ENCODE peak calls at places on chromosomes 12 and 14, in five cellular contexts. K is WERI-Rb-1; N is naive thymus-derived CD4-positive, alpha-beta T cell; M is upper lobe of right lung; R is mucosa of descending colon. S is an unnamed sample.
A peak's percentile ranks its signal among the peaks of the same experiment; 100 is the strongest.

GRCh38 chr12:93616584-93617101 is 44.2 kb downstream of the SOCS2 start:
- DNase-seq in N (no peak), K (no peak), R (no peak), M (no peak), S (no peak)

GRCh38 chr12:49776858-49777257 is 35.5 kb downstream of the TMBIM6 start:
- DNase-seq in N (no peak), M (no peak), R (no peak), K (peak; percentile 34), S (no peak)

GRCh38 chr14:99808515-99808914 is 15.3 kb downstream of the EML1 start:
- DNase-seq in M (no peak), K (no peak), N (no peak), R (no peak), S (no peak)

GRCh38 chr14:53035796-53036195 is 84.9 kb upstream of the FERMT2 start:
- DNase-seq in R (no peak), M (no peak), N (no peak), K (no peak), S (no peak)

GRCh38 chr12:64679487-64679983 is 69.2 kb downstream of the RASSF3 start:
- DNase-seq in N (no peak), R (peak; percentile 78), M (peak; percentile 71), K (no peak), S (no peak)

GRCh38 chr12:115160290-115161108 is 476.5 kb upstream of the TBX3 start:
- DNase-seq in R (no peak), M (no peak), N (no peak), K (no peak), S (no peak)

GRCh38 chr14:79514700-79515099 is 696.6 kb downstream of the DIO2 start:
- DNase-seq in K (no peak), N (no peak), R (no peak), M (no peak), S (no peak)

GRCh38 chr14:105466491-105467248 is 8.0 kb upstream of the CRIP2 start:
- DNase-seq in N (no peak), M (no peak), R (no peak), K (no peak), S (no peak)

GRCh38 chr12:11545438-11546330 is 103.8 kb upstream of the ETV6 start:
- DNase-seq in N (peak; percentile 50), M (no peak), K (no peak), R (no peak), S (no peak)

GRCh38 chr12:112852127-112852526 is 54.6 kb upstream of the OAS1 start:
- DNase-seq in M (no peak), N (no peak), K (no peak), R (no peak), S (peak; percentile 55)

GRCh38 chr12:120744922-120745493 is 19.4 kb downstream of the ACADS start:
- DNase-seq in K (no peak), R (no peak), N (no peak), M (no peak), S (no peak)

GRCh38 chr12:96452271-96452922 is 37.0 kb upstream of the CFAP54 start:
- DNase-seq in N (no peak), M (no peak), K (no peak), R (no peak), S (no peak)

GRCh38 chr12:62720661-62721330 is 214.2 kb downstream of the PPM1H start:
- DNase-seq in R (no peak), M (no peak), N (no peak), K (peak; percentile 78), S (no peak)

GRCh38 chr14:68819260-68819691 is 26.4 kb upstream of the ZFP36L1 start:
- DNase-seq in R (no peak), N (peak; percentile 53), M (no peak), K (peak; percentile 86), S (no peak)

GRCh38 chr14:61202124-61202523 is 79.0 kb downstream of the TMEM30B start:
- DNase-seq in N (no peak), M (no peak), R (no peak), K (no peak), S (no peak)

GRCh38 chr12:65925626-65926025 is 101.3 kb downstream of the HMGA2 start:
- DNase-seq in R (no peak), N (no peak), K (no peak), M (no peak), S (no peak)

GRCh38 chr12:58314610-58315009 is 373.2 kb downstream of the ATP23 start:
- DNase-seq in M (no peak), N (no peak), K (no peak), R (no peak), S (no peak)

GRCh38 chr12:21851151-21851550 is 76.6 kb upstream of the KCNJ8 start:
- DNase-seq in M (no peak), N (no peak), K (no peak), R (no peak), S (no peak)

GRCh38 chr12:82426081-82426480 is 67.8 kb downstream of the METTL25 start:
- DNase-seq in N (no peak), K (no peak), R (no peak), M (no peak), S (no peak)

GRCh38 chr14:56064513-56064912 is 53.7 kb upstream of the PELI2 start:
- DNase-seq in M (no peak), N (no peak), R (no peak), K (no peak), S (no peak)

GRCh38 chr12:124720687-124721500 is 142.8 kb downstream of the SCARB1 start:
- DNase-seq in R (no peak), N (no peak), K (peak; percentile 98), M (no peak), S (no peak)

GRCh38 chr12:83666690-83667089 is 980.0 kb downstream of the TMTC2 start:
- DNase-seq in K (no peak), N (no peak), M (no peak), R (no peak), S (no peak)

GRCh38 chr14:101554991-101555668 is 6.2 kb upstream of the DIO3 start:
- DNase-seq in R (peak; percentile 69), N (no peak), K (no peak), M (no peak), S (no peak)

GRCh38 chr14:101553931-101554330 is 7.4 kb upstream of the DIO3 start:
- DNase-seq in M (no peak), N (no peak), R (peak; percentile 21), K (no peak), S (no peak)

GRCh38 chr14:101551729-101552595 is 9.3 kb upstream of the DIO3 start:
- DNase-seq in K (no peak), N (no peak), R (peak; percentile 38), M (no peak), S (no peak)

GRCh38 chr14:101552786-101553231 is 8.5 kb upstream of the DIO3 start:
- DNase-seq in R (peak; percentile 36), K (no peak), N (no peak), M (no peak), S (no peak)

DNA sequence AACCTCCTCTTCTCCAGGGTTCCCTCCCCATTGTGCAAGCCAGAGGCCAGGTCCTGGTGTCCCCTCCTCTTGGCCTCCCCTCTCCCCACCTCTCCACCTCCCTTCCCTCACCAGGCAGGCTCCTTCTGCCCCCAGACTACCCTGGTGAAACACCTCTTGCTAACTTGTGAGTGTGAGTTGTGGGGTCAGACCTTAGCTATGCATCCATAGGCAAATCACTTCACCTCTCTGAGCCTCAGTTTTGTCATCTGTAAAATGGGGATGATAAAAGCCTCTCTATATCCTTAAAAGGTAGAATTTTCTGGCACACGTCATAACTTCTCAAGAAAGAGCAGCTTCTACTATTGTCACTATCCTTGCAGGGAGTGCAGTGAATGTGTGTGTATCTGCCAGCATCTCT is 7.9 kb upstream of the DIO3 start:
- DNase-seq in K (no peak), R (no peak), M (no peak), N (no peak), S (no peak)
- H3K9me3 ChIP-seq in K (no peaks in the 10 kb centered on the region), R (no peaks in the 10 kb centered on the region), M (no peaks in the 10 kb centered on the region), N (no peaks in the 10 kb centered on the region), S (no peaks in the 10 kb centered on the region)

DNA sequence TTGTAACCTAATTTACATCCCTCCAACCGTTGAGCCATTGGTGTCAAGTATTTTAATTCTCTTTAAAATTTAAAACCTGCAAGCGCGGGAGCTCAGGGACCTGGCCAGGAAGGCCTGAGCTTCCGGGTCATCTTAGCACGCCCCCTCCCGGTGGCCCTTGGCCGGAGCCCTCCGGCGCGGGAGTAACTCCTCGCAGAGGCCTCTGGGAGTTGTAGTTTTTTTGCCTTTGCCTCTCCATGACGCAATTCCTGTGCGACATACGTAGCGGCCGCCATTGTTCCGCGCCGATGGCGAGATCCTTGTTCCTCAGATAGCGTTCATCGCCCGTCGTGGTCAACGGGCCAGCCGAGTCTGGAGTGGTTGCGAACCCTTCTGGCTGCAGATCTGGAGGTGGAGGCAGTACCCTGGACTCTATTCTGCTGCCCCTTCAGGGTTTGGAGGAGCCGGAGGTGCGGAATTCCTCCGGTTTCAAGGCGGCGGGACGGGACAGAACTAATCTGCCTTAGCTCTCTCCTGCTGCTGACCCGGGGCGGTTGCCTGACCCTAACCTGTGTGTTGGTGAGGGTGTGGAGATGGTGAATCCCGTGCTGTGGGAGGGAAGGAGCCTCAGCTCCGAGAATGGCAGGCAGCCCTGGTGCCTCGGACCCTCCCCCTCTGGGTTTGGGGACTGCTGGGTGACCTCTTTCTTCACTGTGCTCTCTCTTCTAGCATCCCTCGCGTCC is at the start of gene ZNF268:
- DNase-seq in N (peak; percentile 89), R (peak; percentile 93), K (peak; percentile 96), M (peak; percentile 96), S (no peak)
- H3K9me3 ChIP-seq in N (peaks cover 45% of the 10 kb centered on the region), R (peaks cover 69% of the 10 kb centered on the region), K (peaks cover 28% of the 10 kb centered on the region), M (peaks cover 4% of the 10 kb centered on the region), S (peaks cover 6% of the 10 kb centered on the region)

GRCh38 chr12:34399631-34400422 is 377.5 kb downstream of the ALG10 start:
- DNase-seq in M (peak; percentile 48), R (peak; percentile 27), K (peak; percentile 3), N (peak; percentile 8), S (peak; percentile 91)

GRCh38 chr12:34400986-34401658 is 378.8 kb downstream of the ALG10 start:
- DNase-seq in R (peak; percentile 40), M (peak; percentile 57), K (peak; percentile 2), N (peak; percentile 11), S (peak; percentile 62)

GRCh38 chr12:34401659-34402227 is 379.4 kb downstream of the ALG10 start:
- DNase-seq in N (peak; percentile 8), R (peak; percentile 42), M (peak; percentile 58), K (peak; percentile 1), S (peak; percentile 49)

GRCh38 chr12:34398706-34399630 is 376.7 kb downstream of the ALG10 start:
- DNase-seq in M (peak; percentile 58), N (peak; percentile 2), K (no peak), R (peak; percentile 24), S (peak; percentile 83)

DNA sequence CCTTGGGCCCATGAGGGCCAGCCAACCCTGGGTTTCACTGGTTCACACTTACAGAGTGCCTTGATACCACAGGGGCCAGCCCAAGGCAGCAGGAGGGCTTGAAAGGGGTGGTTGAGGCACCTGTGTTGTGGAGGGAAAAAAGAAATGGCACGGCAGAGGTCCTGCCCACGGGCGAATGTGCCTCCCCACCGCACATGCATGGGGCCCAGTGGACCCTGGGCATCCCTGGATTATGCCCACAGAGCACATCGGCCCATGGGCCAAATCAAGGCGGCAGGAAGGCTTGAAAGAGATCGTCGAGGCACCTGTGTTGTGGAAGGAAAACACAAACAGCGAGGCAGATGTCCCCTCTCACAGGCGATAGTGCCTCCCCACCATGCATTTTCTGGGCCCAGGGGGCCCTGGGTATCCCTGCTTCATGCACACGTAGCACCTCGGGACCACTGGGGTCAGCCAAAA is 378.2 kb downstream of the ALG10 start:
- DNase-seq in N (no peak), M (no peak), R (peak; percentile 13), K (no peak), S (peak; percentile 72)
- H3K9me3 ChIP-seq in N (peaks cover 79% of the 10 kb centered on the region), M (peaks cover 8% of the 10 kb centered on the region), R (peaks cover 100% of the 10 kb centered on the region), K (no peaks in the 10 kb centered on the region), S (peaks cover 5% of the 10 kb centered on the region)

DNA sequence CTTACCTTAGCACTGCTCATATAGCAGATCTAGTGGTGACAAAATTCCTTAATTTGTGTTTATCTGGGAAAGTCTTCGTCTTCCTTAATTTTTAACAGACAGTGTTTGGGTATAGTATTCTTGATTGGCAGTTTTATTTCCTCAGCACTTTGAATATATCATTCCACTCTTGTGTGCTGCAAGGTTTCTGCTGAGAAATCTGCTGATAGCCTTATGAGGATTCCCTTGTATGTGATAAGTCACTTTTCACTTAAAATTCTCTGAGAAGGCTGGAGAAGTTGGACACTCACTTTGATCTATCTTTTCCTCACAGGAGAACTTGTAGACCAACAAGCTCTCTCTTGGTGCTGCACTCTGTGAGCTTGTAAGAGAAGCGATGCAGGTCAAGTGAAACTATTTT is 306.1 kb upstream of the RTL1 start:
- DNase-seq in N (no peak), K (no peak), M (no peak), R (no peak), S (no peak)
- H3K9me3 ChIP-seq in N (peaks cover 27% of the 10 kb centered on the region), K (peaks cover 9% of the 10 kb centered on the region), M (peaks cover 40% of the 10 kb centered on the region), R (peaks cover 43% of the 10 kb centered on the region), S (peaks cover 7% of the 10 kb centered on the region)

S was measured in vagina.